ENCODE peak calls at places on chromosomes 4 and X, in eight cellular contexts. One of them, this sample, is unnamed.
A peak's percentile ranks its signal among the peaks of the same experiment; 100 is the strongest.

GRCh38 chrX:137548261-137548660 is 17.7 kb upstream of the ZIC3 start:
- DNase-seq in transverse colon: no peak
- DNase-seq in thyroid gland: no peak
- DNase-seq in cardiac muscle cell: no peak
- DNase-seq in HCT116: no peak
- DNase-seq in GM23248: no peak
- DNase-seq in CD4-positive, alpha-beta memory T cell: no peak
- DNase-seq in neural progenitor cell: no peak
- DNase-seq in this sample: no peak

GRCh38 chr4:66351761-66352160 is 681.5 kb upstream of the EPHA5 start:
- DNase-seq in transverse colon: no peak
- DNase-seq in thyroid gland: no peak
- DNase-seq in cardiac muscle cell: no peak
- DNase-seq in HCT116: no peak
- DNase-seq in GM23248: no peak
- DNase-seq in CD4-positive, alpha-beta memory T cell: no peak
- DNase-seq in neural progenitor cell: no peak
- DNase-seq in this sample: no peak

GRCh38 chr4:82462415-82462831 is 32.0 kb downstream of the ENOPH1 start:
- DNase-seq in transverse colon: peak; percentile 90
- DNase-seq in thyroid gland: peak; percentile 83
- DNase-seq in cardiac muscle cell: peak; percentile 94
- DNase-seq in HCT116: peak; percentile 73
- DNase-seq in GM23248: peak; percentile 88
- DNase-seq in CD4-positive, alpha-beta memory T cell: peak; percentile 76
- DNase-seq in neural progenitor cell: peak; percentile 90
- DNase-seq in this sample: peak; percentile 73

GRCh38 chr4:2786152-2786671 is 6.7 kb upstream of the SH3BP2 start:
- DNase-seq in transverse colon: peak; percentile 34
- DNase-seq in thyroid gland: no peak
- DNase-seq in cardiac muscle cell: no peak
- DNase-seq in HCT116: no peak
- DNase-seq in GM23248: no peak
- DNase-seq in CD4-positive, alpha-beta memory T cell: peak; percentile 55
- DNase-seq in neural progenitor cell: no peak
- DNase-seq in this sample: no peak

GRCh38 chr4:2413821-2414610 is 4.4 kb downstream of the ZFYVE28 start:
- DNase-seq in transverse colon: peak; percentile 87
- DNase-seq in thyroid gland: peak; percentile 53
- DNase-seq in cardiac muscle cell: peak; percentile 60
- DNase-seq in HCT116: no peak
- DNase-seq in GM23248: peak; percentile 22
- DNase-seq in CD4-positive, alpha-beta memory T cell: peak; percentile 38
- DNase-seq in neural progenitor cell: peak; percentile 5
- DNase-seq in this sample: peak; percentile 57

GRCh38 chrX:118526149-118526548 is 30.5 kb downstream of the DOCK11 start:
- DNase-seq in transverse colon: no peak
- DNase-seq in thyroid gland: no peak
- DNase-seq in cardiac muscle cell: peak; percentile 37
- DNase-seq in HCT116: no peak
- DNase-seq in GM23248: no peak
- DNase-seq in CD4-positive, alpha-beta memory T cell: no peak
- DNase-seq in neural progenitor cell: no peak
- DNase-seq in this sample: no peak

GRCh38 chrX:72255445-72255844 is 16.6 kb upstream of the ERCC6L start:
- DNase-seq in transverse colon: no peak
- DNase-seq in thyroid gland: peak; percentile 78
- DNase-seq in cardiac muscle cell: no peak
- DNase-seq in HCT116: no peak
- DNase-seq in GM23248: no peak
- DNase-seq in CD4-positive, alpha-beta memory T cell: no peak
- DNase-seq in neural progenitor cell: peak; percentile 46
- DNase-seq in this sample: no peak

GRCh38 chr4:76990288-76991080 is 40.9 kb downstream of the SEPTIN11 start:
- DNase-seq in transverse colon: no peak
- DNase-seq in thyroid gland: no peak
- DNase-seq in cardiac muscle cell: peak; percentile 87
- DNase-seq in HCT116: no peak
- DNase-seq in GM23248: peak; percentile 91
- DNase-seq in CD4-positive, alpha-beta memory T cell: no peak
- DNase-seq in neural progenitor cell: no peak
- DNase-seq in this sample: no peak

GRCh38 chrX:40003982-40004535 is 93.7 kb downstream of the BCOR start:
- DNase-seq in transverse colon: no peak
- DNase-seq in thyroid gland: no peak
- DNase-seq in cardiac muscle cell: no peak
- DNase-seq in HCT116: no peak
- DNase-seq in GM23248: no peak
- DNase-seq in CD4-positive, alpha-beta memory T cell: no peak
- DNase-seq in neural progenitor cell: no peak
- DNase-seq in this sample: no peak

GRCh38 chr4:134518574-134519217 is 317.1 kb upstream of the PABPC4L start:
- DNase-seq in transverse colon: no peak
- DNase-seq in thyroid gland: peak; percentile 7
- DNase-seq in cardiac muscle cell: no peak
- DNase-seq in HCT116: no peak
- DNase-seq in GM23248: no peak
- DNase-seq in CD4-positive, alpha-beta memory T cell: no peak
- DNase-seq in neural progenitor cell: no peak
- DNase-seq in this sample: no peak

GRCh38 chr4:43337707-43338106 is 445.2 kb downstream of the GRXCR1 start:
- DNase-seq in transverse colon: no peak
- DNase-seq in thyroid gland: no peak
- DNase-seq in cardiac muscle cell: peak; percentile 20
- DNase-seq in HCT116: no peak
- DNase-seq in GM23248: peak; percentile 76
- DNase-seq in CD4-positive, alpha-beta memory T cell: no peak
- DNase-seq in neural progenitor cell: no peak
- DNase-seq in this sample: no peak

GRCh38 chr4:82429728-82430192 is 502 bp downstream of the HNRNPDL start:
- DNase-seq in transverse colon: no peak
- DNase-seq in thyroid gland: peak; percentile 64
- DNase-seq in cardiac muscle cell: no peak
- DNase-seq in HCT116: no peak
- DNase-seq in GM23248: peak; percentile 81
- DNase-seq in CD4-positive, alpha-beta memory T cell: peak; percentile 81
- DNase-seq in neural progenitor cell: peak; percentile 89
- DNase-seq in this sample: no peak

GRCh38 chr4:10093801-10094552 is 22.6 kb downstream of the WDR1 start:
- DNase-seq in transverse colon: no peak
- DNase-seq in thyroid gland: peak; percentile 81
- DNase-seq in cardiac muscle cell: peak; percentile 98
- DNase-seq in HCT116: no peak
- DNase-seq in GM23248: peak; percentile 88
- DNase-seq in CD4-positive, alpha-beta memory T cell: no peak
- DNase-seq in neural progenitor cell: no peak
- DNase-seq in this sample: no peak

GRCh38 chrX:43949669-43950068 is 23.5 kb downstream of the NDP start:
- DNase-seq in transverse colon: peak; percentile 22
- DNase-seq in thyroid gland: peak; percentile 25
- DNase-seq in cardiac muscle cell: no peak
- DNase-seq in HCT116: peak; percentile 28
- DNase-seq in GM23248: peak; percentile 42
- DNase-seq in CD4-positive, alpha-beta memory T cell: peak; percentile 17
- DNase-seq in neural progenitor cell: peak; percentile 78
- DNase-seq in this sample: peak; percentile 75
- H3K4me1 ChIP-seq in transverse colon: no peaks in the 10 kb centered on the region
- H3K4me1 ChIP-seq in thyroid gland: no peaks in the 10 kb centered on the region
- H3K4me1 ChIP-seq in cardiac muscle cell: no peaks in the 10 kb centered on the region
- H3K4me1 ChIP-seq in HCT116: peaks cover 3% of the 10 kb centered on the region
- H3K4me1 ChIP-seq in GM23248: no peaks in the 10 kb centered on the region
- H3K4me1 ChIP-seq in CD4-positive, alpha-beta memory T cell: no peaks in the 10 kb centered on the region
- H3K4me1 ChIP-seq in neural progenitor cell: no peaks in the 10 kb centered on the region
- H3K4me1 ChIP-seq in this sample: peaks cover 19% of the 10 kb centered on the region

GRCh38 chrX:298993-299392 is 17.8 kb downstream of the PLCXD1 start:
- DNase-seq in transverse colon: no peak
- DNase-seq in thyroid gland: no peak
- DNase-seq in cardiac muscle cell: no peak
- DNase-seq in HCT116: no peak
- DNase-seq in GM23248: no peak
- DNase-seq in CD4-positive, alpha-beta memory T cell: no peak
- DNase-seq in neural progenitor cell: no peak
- DNase-seq in this sample: no peak
- H3K36me3 ChIP-seq in transverse colon: no peaks in the 10 kb centered on the region
- H3K36me3 ChIP-seq in thyroid gland: no peaks in the 10 kb centered on the region
- H3K36me3 ChIP-seq in cardiac muscle cell: peaks cover 14% of the 10 kb centered on the region
- H3K36me3 ChIP-seq in HCT116: no peaks in the 10 kb centered on the region
- H3K36me3 ChIP-seq in GM23248: peaks cover 6% of the 10 kb centered on the region
- H3K36me3 ChIP-seq in CD4-positive, alpha-beta memory T cell: peaks cover 5% of the 10 kb centered on the region
- H3K36me3 ChIP-seq in neural progenitor cell: peaks cover 8% of the 10 kb centered on the region
- H3K36me3 ChIP-seq in this sample: peaks cover 50% of the 10 kb centered on the region

DNA sequence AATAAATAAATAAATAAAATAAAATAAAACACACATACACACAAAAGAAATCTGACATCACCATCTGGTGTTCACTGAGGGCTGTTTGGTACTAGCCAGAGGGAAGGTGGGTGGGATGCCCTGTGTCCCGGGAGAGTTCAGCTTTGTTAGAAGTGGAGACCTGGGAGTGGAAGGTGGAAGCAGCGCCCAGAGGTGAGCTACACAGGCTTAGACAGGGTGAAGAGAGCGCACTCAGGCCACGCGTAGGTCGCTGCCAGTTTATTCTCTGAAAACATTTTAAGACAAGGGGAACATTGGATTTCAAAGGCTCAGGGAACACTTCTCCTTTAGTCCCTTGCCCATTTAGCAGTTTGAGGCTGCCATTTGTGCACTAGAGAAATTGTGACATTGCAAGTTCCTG is 405.3 kb upstream of the NR3C2 start:
- DNase-seq in transverse colon: peak; percentile 21
- DNase-seq in thyroid gland: no peak
- DNase-seq in cardiac muscle cell: no peak
- DNase-seq in HCT116: no peak
- DNase-seq in GM23248: no peak
- DNase-seq in CD4-positive, alpha-beta memory T cell: no peak
- DNase-seq in neural progenitor cell: no peak
- DNase-seq in this sample: no peak
- H3K27ac ChIP-seq in transverse colon: peak overlapping the region; percentile 83
- H3K27ac ChIP-seq in thyroid gland: no peak overlapping the region
- H3K27ac ChIP-seq in cardiac muscle cell: no peak overlapping the region
- H3K27ac ChIP-seq in HCT116: no peak overlapping the region
- H3K27ac ChIP-seq in GM23248: no peak overlapping the region
- H3K27ac ChIP-seq in CD4-positive, alpha-beta memory T cell: no peak overlapping the region
- H3K27ac ChIP-seq in neural progenitor cell: no peak overlapping the region
- H3K27ac ChIP-seq in this sample: no peak overlapping the region

DNA sequence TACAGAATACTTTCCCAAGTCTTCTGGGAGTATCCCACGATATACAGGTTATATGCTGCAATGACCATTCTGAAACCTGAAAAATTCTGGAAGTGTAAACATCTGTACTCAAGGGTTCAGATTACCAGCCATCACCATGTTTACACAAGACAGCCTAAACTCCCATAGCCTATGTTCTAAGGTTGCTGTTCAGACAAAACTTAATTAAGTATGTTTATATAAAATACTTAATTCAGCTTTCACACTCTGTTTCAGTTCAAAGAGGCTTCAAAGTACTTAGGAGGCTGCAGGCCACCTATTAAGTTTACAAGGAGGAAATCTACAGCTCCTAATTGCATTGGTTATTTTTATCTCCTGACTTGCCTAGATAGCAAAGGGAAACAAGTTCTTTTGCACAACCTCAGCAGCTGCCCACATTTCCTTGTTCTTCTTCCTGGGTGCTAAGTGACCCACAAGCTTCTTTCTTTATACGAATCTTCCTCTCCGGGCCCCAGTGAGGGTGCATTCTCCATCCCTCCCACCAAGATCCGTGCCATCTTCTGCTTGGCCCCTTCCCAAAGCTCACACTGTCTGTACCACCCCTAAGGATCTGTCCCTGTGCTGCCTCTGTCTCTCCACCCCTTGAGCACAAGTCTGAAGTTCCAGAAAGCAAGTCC is 2.0 kb downstream of the GAK start:
- DNase-seq in transverse colon: no peak
- DNase-seq in thyroid gland: no peak
- DNase-seq in cardiac muscle cell: no peak
- DNase-seq in HCT116: no peak
- DNase-seq in GM23248: peak; percentile 24
- DNase-seq in CD4-positive, alpha-beta memory T cell: peak; percentile 11
- DNase-seq in neural progenitor cell: no peak
- DNase-seq in this sample: no peak
- H3K4me1 ChIP-seq in transverse colon: peaks cover 17% of the 10 kb centered on the region
- H3K4me1 ChIP-seq in thyroid gland: peaks cover 34% of the 10 kb centered on the region
- H3K4me1 ChIP-seq in cardiac muscle cell: peaks cover 25% of the 10 kb centered on the region
- H3K4me1 ChIP-seq in HCT116: peaks cover 6% of the 10 kb centered on the region
- H3K4me1 ChIP-seq in GM23248: peaks cover 27% of the 10 kb centered on the region
- H3K4me1 ChIP-seq in CD4-positive, alpha-beta memory T cell: peaks cover 60% of the 10 kb centered on the region
- H3K4me1 ChIP-seq in neural progenitor cell: no peaks in the 10 kb centered on the region
- H3K4me1 ChIP-seq in this sample: peaks cover 15% of the 10 kb centered on the region

GRCh38 chr4:6605605-6606004 is 30.6 kb downstream of the MAN2B2 start:
- DNase-seq in transverse colon: no peak
- DNase-seq in thyroid gland: no peak
- DNase-seq in cardiac muscle cell: no peak
- DNase-seq in HCT116: no peak
- DNase-seq in GM23248: no peak
- DNase-seq in CD4-positive, alpha-beta memory T cell: no peak
- DNase-seq in neural progenitor cell: no peak
- DNase-seq in this sample: no peak
- H3K36me3 ChIP-seq in transverse colon: peaks cover 3% of the 10 kb centered on the region
- H3K36me3 ChIP-seq in thyroid gland: peaks cover 35% of the 10 kb centered on the region
- H3K36me3 ChIP-seq in cardiac muscle cell: no peaks in the 10 kb centered on the region
- H3K36me3 ChIP-seq in HCT116: no peaks in the 10 kb centered on the region
- H3K36me3 ChIP-seq in GM23248: peaks cover 8% of the 10 kb centered on the region
- H3K36me3 ChIP-seq in CD4-positive, alpha-beta memory T cell: peaks cover 64% of the 10 kb centered on the region
- H3K36me3 ChIP-seq in neural progenitor cell: no peaks in the 10 kb centered on the region
- H3K36me3 ChIP-seq in this sample: no peaks in the 10 kb centered on the region

GRCh38 chr4:123952530-123953274 is 556.1 kb downstream of the SPRY1 start:
- DNase-seq in transverse colon: no peak
- DNase-seq in thyroid gland: no peak
- DNase-seq in cardiac muscle cell: peak; percentile 53
- DNase-seq in HCT116: no peak
- DNase-seq in GM23248: peak; percentile 74
- DNase-seq in CD4-positive, alpha-beta memory T cell: no peak
- DNase-seq in neural progenitor cell: no peak
- DNase-seq in this sample: no peak
- H3K27ac ChIP-seq in transverse colon: no peak overlapping the region
- H3K27ac ChIP-seq in thyroid gland: no peak overlapping the region
- H3K27ac ChIP-seq in cardiac muscle cell: no peak overlapping the region
- H3K27ac ChIP-seq in HCT116: no peak overlapping the region
- H3K27ac ChIP-seq in GM23248: peak overlapping the region; percentile 50
- H3K27ac ChIP-seq in CD4-positive, alpha-beta memory T cell: no peak overlapping the region
- H3K27ac ChIP-seq in neural progenitor cell: no peak overlapping the region
- H3K27ac ChIP-seq in this sample: no peak overlapping the region

DNA sequence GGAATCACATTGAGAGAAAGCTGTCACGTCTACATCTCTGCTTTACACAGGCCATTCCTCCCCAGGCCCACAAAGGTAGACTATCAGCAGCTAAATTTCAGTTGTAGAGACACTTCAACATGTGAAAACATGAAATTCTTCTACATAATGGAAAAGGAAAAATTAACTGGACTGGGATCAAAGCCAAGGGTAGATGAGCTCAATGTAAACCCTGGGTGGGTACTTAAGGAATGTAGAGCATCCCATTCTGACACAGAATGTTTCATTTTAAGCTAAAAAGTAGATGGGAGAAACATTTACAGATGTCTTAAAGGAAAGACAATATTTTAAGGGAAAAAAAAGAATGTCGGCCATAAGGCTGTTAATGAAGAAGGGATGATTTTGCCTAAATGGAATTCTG is 51.3 kb upstream of the NPNT start:
- DNase-seq in transverse colon: no peak
- DNase-seq in thyroid gland: no peak
- DNase-seq in cardiac muscle cell: no peak
- DNase-seq in HCT116: no peak
- DNase-seq in GM23248: no peak
- DNase-seq in CD4-positive, alpha-beta memory T cell: no peak
- DNase-seq in neural progenitor cell: no peak
- DNase-seq in this sample: no peak
- H3K4me1 ChIP-seq in transverse colon: no peaks in the 10 kb centered on the region
- H3K4me1 ChIP-seq in thyroid gland: no peaks in the 10 kb centered on the region
- H3K4me1 ChIP-seq in cardiac muscle cell: no peaks in the 10 kb centered on the region
- H3K4me1 ChIP-seq in HCT116: no peaks in the 10 kb centered on the region
- H3K4me1 ChIP-seq in GM23248: no peaks in the 10 kb centered on the region
- H3K4me1 ChIP-seq in CD4-positive, alpha-beta memory T cell: no peaks in the 10 kb centered on the region
- H3K4me1 ChIP-seq in neural progenitor cell: peaks cover 20% of the 10 kb centered on the region
- H3K4me1 ChIP-seq in this sample: no peaks in the 10 kb centered on the region

GRCh38 chr4:70818921-70819320 is 20.8 kb downstream of the GRSF1 start:
- DNase-seq in transverse colon: no peak
- DNase-seq in thyroid gland: no peak
- DNase-seq in cardiac muscle cell: no peak
- DNase-seq in HCT116: no peak
- DNase-seq in GM23248: no peak
- DNase-seq in CD4-positive, alpha-beta memory T cell: no peak
- DNase-seq in neural progenitor cell: no peak
- DNase-seq in this sample: no peak
- H3K36me3 ChIP-seq in transverse colon: no peaks in the 10 kb centered on the region
- H3K36me3 ChIP-seq in thyroid gland: peaks cover 14% of the 10 kb centered on the region
- H3K36me3 ChIP-seq in cardiac muscle cell: peaks cover 43% of the 10 kb centered on the region
- H3K36me3 ChIP-seq in HCT116: peaks cover 15% of the 10 kb centered on the region
- H3K36me3 ChIP-seq in GM23248: peaks cover 43% of the 10 kb centered on the region
- H3K36me3 ChIP-seq in CD4-positive, alpha-beta memory T cell: peaks cover 15% of the 10 kb centered on the region
- H3K36me3 ChIP-seq in neural progenitor cell: peaks cover 19% of the 10 kb centered on the region
- H3K36me3 ChIP-seq in this sample: peaks cover 22% of the 10 kb centered on the region